ENCODE peak calls at places on chromosomes 5 and 9, in four cellular contexts. C, Z, L and Y are unnamed samples.

GRCh38 chr5:60577116-60577515 is 122.8 kb downstream of the DEPDC1B start:
- DNase-seq in C (no peak), Z (no peak), L (no peak), Y (no peak)

GRCh38 chr5:160727296-160727997 is 124.6 kb downstream of the ATP10B start:
- DNase-seq in C (no peak), Z (no peak), L (no peak), Y (no peak)

GRCh38 chr5:62650197-62650596 is 71.6 kb downstream of the LRRC70 start:
- DNase-seq in C (no peak), Z (no peak), L (no peak), Y (peak; percentile 47)

GRCh38 chr5:10250804-10251276 is 760 bp downstream of the CCT5 start:
- DNase-seq in C (no peak), Z (no peak), L (no peak), Y (no peak)

GRCh38 chr5:42235241-42235640 is 188.0 kb upstream of the GHR start:
- DNase-seq in C (no peak), Z (no peak), L (no peak), Y (no peak)

GRCh38 chr5:67807116-67807888 is 408.3 kb upstream of the PIK3R1 start:
- DNase-seq in C (no peak), Z (no peak), L (no peak), Y (no peak)

GRCh38 chr5:1266791-1267190 is 28.1 kb downstream of the TERT start:
- DNase-seq in C (no peak), Z (no peak), L (no peak), Y (no peak)

GRCh38 chr5:8825161-8825757 is 720.6 kb downstream of the SEMA5A start:
- DNase-seq in C (no peak), Z (no peak), L (no peak), Y (no peak)

GRCh38 chr5:114957384-114957783 is 212.3 kb downstream of the TRIM36 start:
- DNase-seq in C (no peak), Z (no peak), L (no peak), Y (no peak)

GRCh38 chr9:112072721-112073553 is 102.2 kb downstream of the SUSD1 start:
- DNase-seq in C (no peak), Z (no peak), L (no peak), Y (peak; percentile 80)

GRCh38 chr5:96433066-96433447 is at the start of gene PCSK1:
- DNase-seq in C (no peak), Z (no peak), L (peak; percentile 4), Y (no peak)

GRCh38 chr5:82365744-82366228 is 87.6 kb upstream of the RPS23 start:
- DNase-seq in C (no peak), Z (no peak), L (no peak), Y (peak; percentile 74)

GRCh38 chr5:35675392-35675791 is 57.7 kb downstream of the SPEF2 start:
- DNase-seq in C (no peak), Z (no peak), L (no peak), Y (no peak)

GRCh38 chr5:83636141-83636540 is 84.5 kb downstream of the HAPLN1 start:
- DNase-seq in C (no peak), Z (no peak), L (no peak), Y (no peak)

GRCh38 chr5:84494453-84494852 is 109.8 kb upstream of the EDIL3 start:
- DNase-seq in C (no peak), Z (no peak), L (no peak), Y (no peak)

GRCh38 chr5:149471406-149472183 is 79.6 kb downstream of the CSNK1A1 start:
- DNase-seq in C (no peak), Z (peak; percentile 53), L (peak; percentile 65), Y (no peak)

GRCh38 chr5:78586251-78586650 is 62.3 kb downstream of the LHFPL2 start:
- DNase-seq in C (no peak), Z (no peak), L (peak; percentile 52), Y (no peak)

GRCh38 chr5:165808358-165808757 is 2302.9 kb downstream of the MAT2B start:
- DNase-seq in C (no peak), Z (no peak), L (no peak), Y (no peak)

GRCh38 chr5:119341452-119342349 is 14.1 kb upstream of the TNFAIP8 start:
- DNase-seq in C (no peak), Z (no peak), L (no peak), Y (no peak)

GRCh38 chr5:102946414-102946813 is 173.5 kb downstream of the GIN1 start:
- DNase-seq in C (no peak), Z (no peak), L (no peak), Y (no peak)

GRCh38 chr5:109744261-109744660 is 54.5 kb downstream of the MAN2A1 start:
- DNase-seq in C (no peak), Z (no peak), L (no peak), Y (no peak)

GRCh38 chr9:129627556-129628492 is 1.9 kb downstream of the NTMT1 start:
- DNase-seq in C (no peak), Z (no peak), L (no peak), Y (no peak)

GRCh38 chr9:5895782-5896181 is 5.1 kb downstream of the MLANA start:
- DNase-seq in C (no peak), Z (no peak), L (no peak), Y (peak; percentile 75)

GRCh38 chr5:116572375-116573278 is 2.0 kb downstream of the SEMA6A start:
- DNase-seq in C (no peak), Z (peak; percentile 35), L (peak; percentile 70), Y (no peak)

GRCh38 chr5:116574682-116575634 is at the start of gene SEMA6A:
- DNase-seq in C (peak; percentile 21), Z (peak; percentile 90), L (peak; percentile 92), Y (peak; percentile 96)

GRCh38 chr5:116575635-116576042 is 1.0 kb upstream of the SEMA6A start:
- DNase-seq in C (no peak), Z (no peak), L (peak; percentile 10), Y (no peak)

GRCh38 chr5:116573279-116573616 is 1.4 kb downstream of the SEMA6A start:
- DNase-seq in C (no peak), Z (peak; percentile 36), L (peak; percentile 22), Y (no peak)

DNA sequence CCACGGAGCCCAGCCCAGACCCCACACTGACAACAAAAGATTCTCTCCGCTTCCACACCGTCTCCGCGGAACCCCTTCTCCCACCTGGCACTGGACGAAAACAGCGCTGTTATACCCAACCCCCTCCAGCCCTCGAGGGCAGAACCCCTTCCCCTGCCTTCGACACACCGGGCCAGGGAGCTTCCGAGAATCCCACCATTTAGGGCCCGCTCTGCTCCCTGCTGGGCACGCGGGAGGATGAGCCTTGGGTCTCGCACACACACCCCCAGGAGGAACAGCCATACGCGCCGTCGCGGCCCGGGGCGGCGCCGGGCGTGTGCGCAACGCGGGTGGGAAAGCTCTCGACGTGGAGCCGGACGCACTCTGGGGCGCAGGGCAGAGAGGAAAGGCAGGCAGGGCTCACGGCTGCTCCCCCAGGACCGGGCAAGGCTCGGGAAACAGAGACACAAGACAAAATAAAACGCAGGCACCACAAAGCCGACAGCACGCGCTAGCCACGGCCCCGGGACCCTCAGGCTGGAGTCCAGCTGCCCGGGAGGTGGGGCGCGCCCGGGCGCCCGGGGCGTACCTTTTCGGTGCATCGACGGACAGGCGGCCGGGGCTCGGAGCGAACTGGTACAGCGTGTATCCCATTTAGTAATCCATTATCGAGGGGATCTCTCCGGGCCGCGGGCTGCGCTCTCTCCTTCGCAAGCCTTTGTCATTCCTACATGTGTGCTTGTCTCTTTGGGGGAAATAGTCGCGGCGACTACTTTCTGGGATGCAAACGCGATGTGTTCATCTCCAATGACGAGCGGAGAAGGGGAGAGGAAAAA is 799 bp downstream of the SEMA6A start:
- DNase-seq in C (no peak), Z (no peak), L (peak; percentile 13), Y (no peak)
- H3K4me3 ChIP-seq in C (peak overlapping the region; percentile 40), Z (peak overlapping the region; percentile 67), L (peak overlapping the region; percentile 54), Y (peak overlapping the region; percentile 82)

GRCh38 chr5:178208540-178209227 is 4.4 kb downstream of the HNRNPAB start:
- DNase-seq in C (no peak), Z (no peak), L (no peak), Y (no peak)

GRCh38 chr5:178206166-178207101 is 2.1 kb downstream of the HNRNPAB start:
- DNase-seq in C (no peak), Z (no peak), L (no peak), Y (no peak)

GRCh38 chr5:178207917-178208280 is 3.6 kb downstream of the HNRNPAB start:
- DNase-seq in C (no peak), Z (peak; percentile 59), L (no peak), Y (no peak)

GRCh38 chr5:178205749-178206047 is 1.4 kb downstream of the HNRNPAB start:
- DNase-seq in C (no peak), Z (no peak), L (no peak), Y (no peak)

GRCh38 chr5:178207183-178207916 is 3.0 kb downstream of the HNRNPAB start:
- DNase-seq in C (no peak), Z (peak; percentile 81), L (peak; percentile 65), Y (no peak)
- H3K27ac ChIP-seq in C (peak overlapping the region; percentile 86), Z (peak overlapping the region; percentile 96), L (no peak overlapping the region), Y (peak overlapping the region; percentile 98)

GRCh38 chr5:147508711-147509040 is 1.2 kb downstream of the DPYSL3 start:
- DNase-seq in C (no peak), Z (no peak), L (no peak), Y (no peak)

GRCh38 chr5:147507480-147508126 is 2.3 kb downstream of the DPYSL3 start:
- DNase-seq in C (no peak), Z (no peak), L (peak; percentile 3), Y (no peak)

GRCh38 chr5:147509041-147509709 is 693 bp downstream of the DPYSL3 start:
- DNase-seq in C (no peak), Z (no peak), L (no peak), Y (no peak)

GRCh38 chr5:147510885-147511284 is 1.0 kb upstream of the DPYSL3 start:
- DNase-seq in C (no peak), Z (no peak), L (no peak), Y (no peak)

GRCh38 chr5:147509710-147510651 is at the start of gene DPYSL3:
- DNase-seq in C (no peak), Z (peak; percentile 47), L (peak; percentile 57), Y (peak; percentile 92)
- TF ChIP-seq CTCF in C (peak; percentile 24), Z (no peak), L (no peak), Y (peak; percentile 34)

DNA sequence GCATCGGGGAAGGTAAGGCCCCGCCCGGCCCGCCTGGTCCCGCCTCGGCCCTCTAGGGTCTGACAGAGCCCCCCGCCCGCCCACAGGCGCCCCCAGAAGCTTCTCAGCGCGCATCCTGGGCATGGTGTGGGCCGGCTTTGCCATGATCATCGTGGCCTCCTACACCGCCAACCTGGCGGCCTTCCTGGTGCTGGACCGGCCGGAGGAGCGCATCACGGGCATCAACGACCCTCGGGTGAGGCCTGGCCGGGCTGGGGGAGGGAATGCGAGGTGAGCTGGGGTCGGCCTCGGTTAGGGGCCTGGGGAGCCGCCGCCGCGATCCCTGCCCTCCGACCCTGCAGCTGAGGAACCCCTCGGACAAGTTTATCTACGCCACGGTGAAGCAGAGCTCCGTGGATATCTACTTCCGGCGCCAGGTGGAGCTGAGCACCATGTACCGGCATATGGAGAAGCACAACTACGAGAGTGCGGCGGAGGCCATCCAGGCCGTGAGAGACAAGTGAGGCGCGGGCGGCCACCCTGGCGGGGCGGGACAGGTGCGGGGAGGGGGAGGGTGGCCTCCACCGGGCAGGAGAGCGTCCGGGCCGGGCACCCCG is 7.2 kb downstream of the LRRC26 start:
- DNase-seq in C (no peak), Z (peak; percentile 71), L (peak; percentile 60), Y (no peak)
- H3K4me3 ChIP-seq in C (no peak overlapping the region), Z (peak overlapping the region; percentile 28), L (no peak overlapping the region), Y (peak overlapping the region; percentile 38)

GRCh38 chr9:124278054-124278540 is 20.3 kb downstream of the NEK6 start:
- DNase-seq in C (no peak), Z (no peak), L (no peak), Y (no peak)
- H3K27ac ChIP-seq in C (peak overlapping the region; percentile 79), Z (peak overlapping the region; percentile 86), L (no peak overlapping the region), Y (peak overlapping the region; percentile 87)